ENCODE peak calls at places on chromosomes 16 and 17, in eight cellular contexts. I, H, B, X, S, C, J and T are unnamed samples. For H3K27me3, the result is how much of the 10 kb centered on the place peaks cover.

GRCh38 chr17:41710472-41711090 is 1.6 kb upstream of the GAST start:
- DNase-seq in X (no peak), J (no peak), I (no peak), S (no peak), B (no peak), C (peak), H (no peak), T (no peak)

GRCh38 chr17:57577751-57578607 is 167.1 kb downstream of the CCDC182 start:
- DNase-seq in B (peak), I (no peak), C (no peak), X (no peak), S (peak), J (peak), H (no peak), T (no peak)

GRCh38 chr16:9270424-9270823 is 179.0 kb downstream of the HAPSTR1 start:
- DNase-seq in C (no peak), H (no peak), J (no peak), S (no peak), X (no peak), B (no peak), I (no peak), T (no peak)

GRCh38 chr17:49315974-49316570 is 46.0 kb downstream of the ZNF652 start:
- DNase-seq in X (no peak), J (no peak), C (no peak), B (no peak), H (no peak), S (no peak), I (no peak), T (no peak)

GRCh38 chr17:42832934-42833770 is at the start of gene PSME3:
- DNase-seq in S (peak), C (peak), J (peak), X (peak), H (peak), B (peak), I (peak), T (peak)

GRCh38 chr17:31918701-31919128 is 17.2 kb upstream of the UTP6 start:
- DNase-seq in H (no peak), J (no peak), B (peak), C (no peak), I (no peak), S (no peak), X (no peak), T (no peak)

GRCh38 chr17:77140878-77141767 is at the start of gene SEC14L1:
- DNase-seq in B (peak), H (peak), X (no peak), J (peak), C (peak), I (no peak), S (peak), T (no peak)

GRCh38 chr17:46157443-46158107 is 35.7 kb downstream of the KANSL1 start:
- DNase-seq in S (no peak), C (no peak), X (no peak), H (no peak), I (no peak), B (no peak), J (no peak), T (no peak)

GRCh38 chr16:81443688-81444447 is 740 bp upstream of the CMIP start:
- DNase-seq in I (no peak), J (no peak), X (no peak), S (no peak), C (no peak), H (peak), B (no peak), T (no peak)

GRCh38 chr17:35087731-35088646 is 24.5 kb upstream of the RFFL start:
- DNase-seq in J (peak), S (peak), B (peak), C (peak), H (peak), I (no peak), X (no peak), T (no peak)

GRCh38 chr17:27491713-27492190 is 35.5 kb downstream of the KSR1 start:
- DNase-seq in H (no peak), J (no peak), I (no peak), B (no peak), S (no peak), C (peak), X (no peak), T (no peak)

GRCh38 chr16:65111306-65111705 is 10.6 kb downstream of the CDH11 start:
- DNase-seq in C (no peak), H (no peak), J (peak), I (no peak), X (no peak), B (no peak), S (no peak), T (no peak)

GRCh38 chr17:18105027-18105426 is 3.5 kb upstream of the MYO15A start:
- DNase-seq in S (no peak), X (no peak), C (no peak), J (no peak), B (no peak), I (no peak), H (no peak), T (no peak)

GRCh38 chr16:84137287-84137686 is 7.7 kb downstream of the HSDL1 start:
- DNase-seq in H (no peak), B (no peak), C (no peak), J (no peak), X (no peak), I (no peak), S (no peak), T (no peak)

GRCh38 chr17:79513805-79514535 is 96.9 kb downstream of the RBFOX3 start:
- DNase-seq in J (no peak), C (peak), X (no peak), I (no peak), H (no peak), B (no peak), S (no peak), T (no peak)

GRCh38 chr17:79515646-79516604 is 94.9 kb downstream of the RBFOX3 start:
- DNase-seq in X (no peak), H (no peak), S (no peak), C (no peak), J (no peak), B (no peak), I (no peak), T (no peak)

GRCh38 chr17:79517812-79518211 is 93.0 kb downstream of the RBFOX3 start:
- DNase-seq in I (no peak), J (peak), C (no peak), H (no peak), S (no peak), X (no peak), B (no peak), T (no peak)

GRCh38 chr17:79513206-79513605 is 97.6 kb downstream of the RBFOX3 start:
- DNase-seq in J (no peak), I (no peak), B (no peak), X (no peak), S (no peak), C (no peak), H (no peak), T (no peak)

GRCh38 chr17:79515110-79515509 is 95.7 kb downstream of the RBFOX3 start:
- DNase-seq in J (no peak), I (no peak), X (no peak), C (no peak), H (no peak), S (no peak), B (no peak), T (no peak)
- H3K27me3 ChIP-seq in J (under half), I (under half), X (under half), C (half or more), H (under half), S (under half), B (under half), T (under half)

GRCh38 chr16:53504665-53505064 is 1.7 kb upstream of the AKTIP start:
- DNase-seq in S (no peak), I (no peak), B (no peak), C (no peak), J (no peak), X (no peak), H (no peak), T (no peak)

GRCh38 chr16:53503270-53503911 is 382 bp upstream of the AKTIP start:
- DNase-seq in I (peak), C (peak), H (peak), B (peak), J (peak), X (peak), S (peak), T (peak)

GRCh38 chr16:53506254-53506653 is 3.2 kb upstream of the AKTIP start:
- DNase-seq in I (no peak), B (no peak), H (no peak), C (no peak), X (no peak), J (no peak), S (no peak), T (no peak)

GRCh38 chr16:53502331-53503269 is at the start of gene AKTIP:
- DNase-seq in B (no peak), J (peak), S (peak), H (peak), X (no peak), I (no peak), C (peak), T (no peak)

DNA sequence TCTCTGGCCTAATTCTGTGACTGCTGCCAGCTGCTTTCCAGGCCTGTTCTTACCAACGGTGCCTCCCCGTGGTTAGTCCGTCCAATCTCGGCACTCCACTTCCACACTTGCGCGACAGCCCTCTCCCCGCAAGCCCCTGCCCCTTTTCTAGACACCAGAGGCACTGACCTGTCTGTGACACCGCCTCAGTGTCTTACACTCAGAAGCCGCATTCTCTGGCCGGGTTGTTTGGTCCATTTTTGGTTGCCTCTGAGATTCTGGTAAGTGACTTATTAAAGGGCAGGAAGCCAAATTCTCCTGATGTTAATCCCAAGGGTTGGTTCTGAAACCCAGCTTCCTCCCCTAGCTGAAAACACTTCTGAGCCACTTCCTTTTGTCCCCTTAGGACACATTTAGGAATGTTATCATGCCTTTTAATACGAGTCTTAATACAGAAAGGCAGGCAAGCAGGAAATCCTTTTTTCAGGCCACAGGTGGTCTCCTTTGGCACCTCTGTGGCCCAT is 1.2 kb upstream of the AKTIP start:
- DNase-seq in C (no peak), X (no peak), S (peak), H (peak), J (peak), B (no peak), I (no peak), T (no peak)
- TF ChIP-seq REST in C (no peak), X (no peak), S (no peak), H (no peak), J (no peak), B (no peak), I (no peak), T (no peak)

DNA sequence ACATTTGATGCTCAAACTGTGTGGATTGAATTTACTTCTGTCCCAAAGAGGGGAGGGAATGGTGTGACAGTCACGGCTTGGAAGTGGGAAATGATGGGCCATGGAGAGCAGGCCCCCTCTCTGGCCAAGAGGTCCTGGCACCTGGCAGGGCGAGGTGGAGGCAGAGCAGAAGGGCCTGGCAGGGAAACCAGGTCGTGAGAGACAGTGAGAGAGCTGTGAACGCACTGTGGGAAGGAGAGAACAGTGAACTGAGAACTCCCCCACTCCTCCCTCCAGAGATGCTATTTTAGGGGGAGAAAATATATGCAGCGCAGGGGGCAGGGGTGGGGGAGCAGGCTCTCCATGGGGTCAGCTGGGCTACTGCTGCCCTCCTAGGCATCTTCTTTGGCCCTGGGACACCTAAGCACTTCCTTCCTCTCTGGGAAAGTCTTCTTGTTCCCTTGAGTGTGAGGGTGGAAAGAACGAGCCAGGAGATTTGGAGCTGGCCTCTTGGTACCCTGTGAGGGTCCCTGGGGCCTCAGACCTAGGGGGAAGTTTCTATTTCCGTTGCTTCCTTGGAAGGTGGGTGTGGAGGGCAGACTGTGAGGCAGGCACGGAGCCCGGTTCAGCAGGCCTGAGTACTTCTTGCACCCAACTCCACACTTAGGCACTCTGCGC is 17.2 kb upstream of the TBX21 start:
- DNase-seq in X (no peak), H (no peak), C (no peak), B (no peak), J (no peak), S (no peak), I (no peak), T (no peak)
- H3K27me3 ChIP-seq in X (under half), H (under half), C (half or more), B (under half), J (half or more), S (under half), I (under half), T (under half)

DNA sequence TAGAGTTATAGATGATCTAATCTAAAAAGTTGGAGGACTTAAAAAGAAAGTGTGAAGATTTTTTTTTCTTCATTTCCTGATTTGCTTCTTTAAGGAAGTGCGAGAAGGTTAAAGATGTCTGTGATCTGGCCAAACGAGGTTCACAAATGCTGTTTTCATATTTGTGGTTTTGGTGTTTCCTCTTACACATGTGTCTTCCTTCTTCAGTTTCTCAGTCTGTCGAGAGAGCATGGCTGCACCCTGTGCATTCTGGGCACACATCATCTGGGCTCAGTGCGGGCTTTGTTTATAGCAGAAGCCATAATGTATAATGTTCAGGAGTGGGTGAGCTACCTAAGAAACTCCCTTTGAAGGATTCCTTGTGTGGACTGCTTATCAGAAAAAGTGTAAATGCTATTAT is 260.4 kb upstream of the TBX2 start:
- DNase-seq in S (peak), J (no peak), H (no peak), B (no peak), I (no peak), C (no peak), X (peak), T (no peak)
- TF ChIP-seq REST in S (no peak), J (peak), H (no peak), B (no peak), I (no peak), C (no peak), X (no peak), T (no peak)

DNA sequence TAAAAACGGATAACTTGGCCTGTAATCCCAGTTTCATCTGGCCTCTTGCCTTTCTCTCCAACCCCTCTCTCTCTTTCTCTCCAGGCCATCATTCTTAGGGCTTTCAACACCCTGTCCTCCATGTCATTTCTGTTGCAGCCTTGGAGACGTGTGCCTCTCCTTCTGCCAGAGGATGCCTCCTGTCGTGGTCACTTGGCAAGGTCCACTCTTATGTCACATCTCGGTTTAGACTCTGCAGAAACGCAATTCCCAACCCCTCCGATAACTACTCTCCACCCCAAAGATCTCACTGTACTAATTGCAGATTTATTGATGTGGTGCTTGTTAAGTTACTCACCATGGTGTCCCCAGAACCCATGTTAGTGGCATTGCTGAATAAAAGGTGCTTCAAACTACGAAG is 787.3 kb upstream of the RBFOX1 start:
- DNase-seq in S (no peak), J (no peak), C (no peak), I (no peak), X (no peak), B (no peak), H (no peak), T (no peak)
- H3K27me3 ChIP-seq in S (under half), J (under half), C (under half), I (under half), X (under half), B (under half), H (under half), T (under half)

GRCh38 chr17:44983563-44983962 is 15.5 kb upstream of the C1QL1 start:
- DNase-seq in H (no peak), S (no peak), X (no peak), B (no peak), C (no peak), I (no peak), J (no peak), T (no peak)
- TF ChIP-seq REST in H (no peak), S (no peak), X (no peak), B (no peak), C (no peak), I (no peak), J (no peak), T (no peak)

GRCh38 chr16:668519-669171 is 713 bp downstream of the RHOT2 start:
- DNase-seq in S (no peak), B (no peak), C (no peak), X (no peak), J (peak), I (no peak), H (no peak), T (no peak)
- H3K27me3 ChIP-seq in S (under half), B (under half), C (under half), X (under half), J (under half), I (under half), H (under half), T (under half)

GRCh38 chr16:76676356-76676755 is 399.2 kb downstream of the CNTNAP4 start:
- DNase-seq in I (no peak), H (peak), X (no peak), J (no peak), C (no peak), B (no peak), S (no peak), T (no peak)
- TF ChIP-seq REST in I (no peak), H (no peak), X (no peak), J (no peak), C (no peak), B (no peak), S (no peak), T (no peak)